ENCODE peak calls at places on chromosomes 5 and 9, in eight cellular contexts. One of them, this sample, is unnamed. For H3K4me1 and H3K27me3, the result is how much of the 10 kb centered on the place peaks cover.

GRCh38 chr5:81417052-81417451 is 23.1 kb upstream of the ACOT12 start:
- DNase-seq in breast epithelium: no peak
- DNase-seq in neural progenitor cell: no peak
- DNase-seq in mammary epithelial cell: no peak
- DNase-seq in spleen: no peak
- DNase-seq in CD8-positive, alpha-beta memory T cell: no peak
- DNase-seq in fibroblast of lung: peak
- DNase-seq in IMR-90: no peak
- DNase-seq in this sample: no peak

GRCh38 chr9:9003184-9003583 is 1203.6 kb upstream of the DMAC1 start:
- DNase-seq in breast epithelium: no peak
- DNase-seq in neural progenitor cell: peak
- DNase-seq in mammary epithelial cell: no peak
- DNase-seq in spleen: no peak
- DNase-seq in CD8-positive, alpha-beta memory T cell: no peak
- DNase-seq in fibroblast of lung: peak
- DNase-seq in IMR-90: no peak
- DNase-seq in this sample: no peak

GRCh38 chr5:169581580-169582227 is 1.9 kb upstream of the SPDL1 start:
- DNase-seq in breast epithelium: no peak
- DNase-seq in neural progenitor cell: peak
- DNase-seq in mammary epithelial cell: peak
- DNase-seq in spleen: no peak
- DNase-seq in CD8-positive, alpha-beta memory T cell: peak
- DNase-seq in fibroblast of lung: peak
- DNase-seq in IMR-90: peak
- DNase-seq in this sample: no peak

GRCh38 chr5:2095011-2095410 is 212.3 kb upstream of the IRX4 start:
- DNase-seq in breast epithelium: no peak
- DNase-seq in neural progenitor cell: no peak
- DNase-seq in mammary epithelial cell: no peak
- DNase-seq in spleen: no peak
- DNase-seq in CD8-positive, alpha-beta memory T cell: no peak
- DNase-seq in fibroblast of lung: no peak
- DNase-seq in IMR-90: no peak
- DNase-seq in this sample: no peak

GRCh38 chr5:11912-12311 is 80.1 kb upstream of the PLEKHG4B start:
- DNase-seq in breast epithelium: no peak
- DNase-seq in neural progenitor cell: no peak
- DNase-seq in mammary epithelial cell: no peak
- DNase-seq in spleen: no peak
- DNase-seq in CD8-positive, alpha-beta memory T cell: no peak
- DNase-seq in fibroblast of lung: peak
- DNase-seq in IMR-90: no peak
- DNase-seq in this sample: no peak

GRCh38 chr9:109705515-109705914 is 74.5 kb upstream of the PALM2AKAP2 start:
- DNase-seq in breast epithelium: no peak
- DNase-seq in neural progenitor cell: peak
- DNase-seq in mammary epithelial cell: peak
- DNase-seq in spleen: no peak
- DNase-seq in CD8-positive, alpha-beta memory T cell: no peak
- DNase-seq in fibroblast of lung: peak
- DNase-seq in IMR-90: peak
- DNase-seq in this sample: no peak

GRCh38 chr9:130208600-130209347 is 36.6 kb downstream of the NCS1 start:
- DNase-seq in breast epithelium: no peak
- DNase-seq in neural progenitor cell: no peak
- DNase-seq in mammary epithelial cell: no peak
- DNase-seq in spleen: no peak
- DNase-seq in CD8-positive, alpha-beta memory T cell: no peak
- DNase-seq in fibroblast of lung: no peak
- DNase-seq in IMR-90: no peak
- DNase-seq in this sample: no peak

GRCh38 chr9:114518120-114518519 is 12.8 kb upstream of the WHRN start:
- DNase-seq in breast epithelium: no peak
- DNase-seq in neural progenitor cell: no peak
- DNase-seq in mammary epithelial cell: no peak
- DNase-seq in spleen: no peak
- DNase-seq in CD8-positive, alpha-beta memory T cell: no peak
- DNase-seq in fibroblast of lung: no peak
- DNase-seq in IMR-90: no peak
- DNase-seq in this sample: no peak

GRCh38 chr5:760363-761205 is 23.9 kb downstream of the ZDHHC11B start:
- DNase-seq in breast epithelium: peak
- DNase-seq in neural progenitor cell: no peak
- DNase-seq in mammary epithelial cell: no peak
- DNase-seq in spleen: peak
- DNase-seq in CD8-positive, alpha-beta memory T cell: no peak
- DNase-seq in fibroblast of lung: no peak
- DNase-seq in IMR-90: no peak
- DNase-seq in this sample: peak

GRCh38 chr5:83540105-83540504 is 68.6 kb downstream of the VCAN start:
- DNase-seq in breast epithelium: no peak
- DNase-seq in neural progenitor cell: no peak
- DNase-seq in mammary epithelial cell: no peak
- DNase-seq in spleen: no peak
- DNase-seq in CD8-positive, alpha-beta memory T cell: no peak
- DNase-seq in fibroblast of lung: no peak
- DNase-seq in IMR-90: no peak
- DNase-seq in this sample: no peak

GRCh38 chr9:79623799-79624721 is 52.3 kb downstream of the TLE4 start:
- DNase-seq in breast epithelium: no peak
- DNase-seq in neural progenitor cell: no peak
- DNase-seq in mammary epithelial cell: peak
- DNase-seq in spleen: no peak
- DNase-seq in CD8-positive, alpha-beta memory T cell: peak
- DNase-seq in fibroblast of lung: no peak
- DNase-seq in IMR-90: no peak
- DNase-seq in this sample: peak

GRCh38 chr5:112142769-112143270 is 276.3 kb downstream of the EPB41L4A start:
- DNase-seq in breast epithelium: no peak
- DNase-seq in neural progenitor cell: no peak
- DNase-seq in mammary epithelial cell: peak
- DNase-seq in spleen: no peak
- DNase-seq in CD8-positive, alpha-beta memory T cell: no peak
- DNase-seq in fibroblast of lung: peak
- DNase-seq in IMR-90: peak
- DNase-seq in this sample: peak

GRCh38 chr5:65021527-65022226 is 252.9 kb downstream of the CWC27 start:
- DNase-seq in breast epithelium: no peak
- DNase-seq in neural progenitor cell: no peak
- DNase-seq in mammary epithelial cell: no peak
- DNase-seq in spleen: no peak
- DNase-seq in CD8-positive, alpha-beta memory T cell: peak
- DNase-seq in fibroblast of lung: no peak
- DNase-seq in IMR-90: no peak
- DNase-seq in this sample: no peak

GRCh38 chr9:117487555-117488175 is 72.8 kb upstream of the ASTN2 start:
- DNase-seq in breast epithelium: peak
- DNase-seq in neural progenitor cell: peak
- DNase-seq in mammary epithelial cell: peak
- DNase-seq in spleen: peak
- DNase-seq in CD8-positive, alpha-beta memory T cell: no peak
- DNase-seq in fibroblast of lung: peak
- DNase-seq in IMR-90: peak
- DNase-seq in this sample: peak

GRCh38 chr5:87340716-87341115 is 72.0 kb downstream of the CCNH start:
- DNase-seq in breast epithelium: no peak
- DNase-seq in neural progenitor cell: no peak
- DNase-seq in mammary epithelial cell: no peak
- DNase-seq in spleen: no peak
- DNase-seq in CD8-positive, alpha-beta memory T cell: peak
- DNase-seq in fibroblast of lung: no peak
- DNase-seq in IMR-90: no peak
- DNase-seq in this sample: no peak

GRCh38 chr5:126961702-126962101 is 68.7 kb downstream of the MARCHF3 start:
- DNase-seq in breast epithelium: no peak
- DNase-seq in neural progenitor cell: no peak
- DNase-seq in mammary epithelial cell: peak
- DNase-seq in spleen: no peak
- DNase-seq in CD8-positive, alpha-beta memory T cell: no peak
- DNase-seq in fibroblast of lung: no peak
- DNase-seq in IMR-90: peak
- DNase-seq in this sample: no peak

GRCh38 chr5:171388816-171389168 is 1.1 kb downstream of the NPM1 start:
- DNase-seq in breast epithelium: no peak
- DNase-seq in neural progenitor cell: peak
- DNase-seq in mammary epithelial cell: no peak
- DNase-seq in spleen: peak
- DNase-seq in CD8-positive, alpha-beta memory T cell: no peak
- DNase-seq in fibroblast of lung: peak
- DNase-seq in IMR-90: no peak
- DNase-seq in this sample: no peak

GRCh38 chr9:109469646-109470358 is 28.3 kb downstream of the PTPN3 start:
- DNase-seq in breast epithelium: peak
- DNase-seq in neural progenitor cell: peak
- DNase-seq in mammary epithelial cell: peak
- DNase-seq in spleen: no peak
- DNase-seq in CD8-positive, alpha-beta memory T cell: no peak
- DNase-seq in fibroblast of lung: peak
- DNase-seq in IMR-90: peak
- DNase-seq in this sample: peak

GRCh38 chr5:180082633-180083420 is 11.3 kb upstream of the RNF130 start:
- DNase-seq in breast epithelium: no peak
- DNase-seq in neural progenitor cell: peak
- DNase-seq in mammary epithelial cell: no peak
- DNase-seq in spleen: no peak
- DNase-seq in CD8-positive, alpha-beta memory T cell: no peak
- DNase-seq in fibroblast of lung: no peak
- DNase-seq in IMR-90: no peak
- DNase-seq in this sample: no peak

GRCh38 chr5:159725475-159725874 is 190.8 kb upstream of the ADRA1B start:
- DNase-seq in breast epithelium: no peak
- DNase-seq in neural progenitor cell: no peak
- DNase-seq in mammary epithelial cell: no peak
- DNase-seq in spleen: no peak
- DNase-seq in CD8-positive, alpha-beta memory T cell: no peak
- DNase-seq in fibroblast of lung: no peak
- DNase-seq in IMR-90: no peak
- DNase-seq in this sample: no peak

GRCh38 chr5:127298623-127299022 is 8.0 kb downstream of the MEGF10 start:
- DNase-seq in breast epithelium: no peak
- DNase-seq in neural progenitor cell: peak
- DNase-seq in mammary epithelial cell: no peak
- DNase-seq in spleen: no peak
- DNase-seq in CD8-positive, alpha-beta memory T cell: no peak
- DNase-seq in fibroblast of lung: no peak
- DNase-seq in IMR-90: no peak
- DNase-seq in this sample: no peak

GRCh38 chr5:72392326-72392733 is 72.2 kb downstream of the PTCD2 start:
- DNase-seq in breast epithelium: no peak
- DNase-seq in neural progenitor cell: no peak
- DNase-seq in mammary epithelial cell: peak
- DNase-seq in spleen: no peak
- DNase-seq in CD8-positive, alpha-beta memory T cell: no peak
- DNase-seq in fibroblast of lung: peak
- DNase-seq in IMR-90: peak
- DNase-seq in this sample: no peak

GRCh38 chr5:72386639-72387038 is 66.5 kb downstream of the PTCD2 start:
- DNase-seq in breast epithelium: no peak
- DNase-seq in neural progenitor cell: no peak
- DNase-seq in mammary epithelial cell: no peak
- DNase-seq in spleen: no peak
- DNase-seq in CD8-positive, alpha-beta memory T cell: no peak
- DNase-seq in fibroblast of lung: no peak
- DNase-seq in IMR-90: no peak
- DNase-seq in this sample: no peak

GRCh38 chr5:72390836-72391235 is 70.7 kb downstream of the PTCD2 start:
- DNase-seq in breast epithelium: no peak
- DNase-seq in neural progenitor cell: no peak
- DNase-seq in mammary epithelial cell: no peak
- DNase-seq in spleen: no peak
- DNase-seq in CD8-positive, alpha-beta memory T cell: no peak
- DNase-seq in fibroblast of lung: no peak
- DNase-seq in IMR-90: no peak
- DNase-seq in this sample: no peak

GRCh38 chr5:72388652-72389051 is 68.5 kb downstream of the PTCD2 start:
- DNase-seq in breast epithelium: peak
- DNase-seq in neural progenitor cell: no peak
- DNase-seq in mammary epithelial cell: peak
- DNase-seq in spleen: no peak
- DNase-seq in CD8-positive, alpha-beta memory T cell: no peak
- DNase-seq in fibroblast of lung: peak
- DNase-seq in IMR-90: no peak
- DNase-seq in this sample: no peak

DNA sequence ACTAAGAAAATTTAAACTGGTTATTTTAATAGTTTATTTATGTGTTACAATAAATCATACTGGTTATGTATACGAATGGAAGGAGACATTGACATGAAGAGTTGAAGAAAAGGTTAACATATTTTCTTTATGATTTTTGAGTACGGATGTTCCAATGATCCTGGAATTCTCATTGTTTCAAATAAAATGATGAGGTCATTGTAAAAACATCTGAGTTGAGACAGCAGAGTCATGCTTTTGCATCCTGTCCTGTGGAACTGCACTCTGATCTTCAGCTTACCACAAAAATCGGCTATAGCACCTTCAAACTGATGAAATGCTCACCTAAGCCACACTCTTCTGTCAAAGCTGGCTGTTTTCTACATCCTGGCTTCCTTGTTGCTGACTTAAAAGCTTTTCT is 67.8 kb downstream of the PTCD2 start:
- DNase-seq in breast epithelium: no peak
- DNase-seq in neural progenitor cell: no peak
- DNase-seq in mammary epithelial cell: peak
- DNase-seq in spleen: no peak
- DNase-seq in CD8-positive, alpha-beta memory T cell: no peak
- DNase-seq in fibroblast of lung: peak
- DNase-seq in IMR-90: peak
- DNase-seq in this sample: no peak
- H3K4me1 ChIP-seq in breast epithelium: under half
- H3K4me1 ChIP-seq in neural progenitor cell: under half
- H3K4me1 ChIP-seq in mammary epithelial cell: half or more
- H3K4me1 ChIP-seq in spleen: under half
- H3K4me1 ChIP-seq in CD8-positive, alpha-beta memory T cell: under half
- H3K4me1 ChIP-seq in fibroblast of lung: under half
- H3K4me1 ChIP-seq in IMR-90: under half
- H3K4me1 ChIP-seq in this sample: under half

GRCh38 chr5:135511858-135512257 is 23.9 kb downstream of the NEUROG1 start:
- DNase-seq in breast epithelium: no peak
- DNase-seq in neural progenitor cell: no peak
- DNase-seq in mammary epithelial cell: no peak
- DNase-seq in spleen: no peak
- DNase-seq in CD8-positive, alpha-beta memory T cell: no peak
- DNase-seq in fibroblast of lung: no peak
- DNase-seq in IMR-90: no peak
- DNase-seq in this sample: no peak
- H3K27me3 ChIP-seq in breast epithelium: under half
- H3K27me3 ChIP-seq in neural progenitor cell: half or more
- H3K27me3 ChIP-seq in mammary epithelial cell: under half
- H3K27me3 ChIP-seq in spleen: under half
- H3K27me3 ChIP-seq in CD8-positive, alpha-beta memory T cell: under half
- H3K27me3 ChIP-seq in fibroblast of lung: under half
- H3K27me3 ChIP-seq in IMR-90: under half
- H3K27me3 ChIP-seq in this sample: under half

GRCh38 chr9:135993409-135993742 is 32.2 kb upstream of the UBAC1 start:
- DNase-seq in breast epithelium: no peak
- DNase-seq in neural progenitor cell: no peak
- DNase-seq in mammary epithelial cell: no peak
- DNase-seq in spleen: no peak
- DNase-seq in CD8-positive, alpha-beta memory T cell: no peak
- DNase-seq in fibroblast of lung: no peak
- DNase-seq in IMR-90: no peak
- DNase-seq in this sample: no peak
- H3K4me1 ChIP-seq in breast epithelium: under half
- H3K4me1 ChIP-seq in neural progenitor cell: under half
- H3K4me1 ChIP-seq in mammary epithelial cell: under half
- H3K4me1 ChIP-seq in spleen: under half
- H3K4me1 ChIP-seq in CD8-positive, alpha-beta memory T cell: under half
- H3K4me1 ChIP-seq in fibroblast of lung: under half
- H3K4me1 ChIP-seq in IMR-90: under half
- H3K4me1 ChIP-seq in this sample: half or more

GRCh38 chr5:93079046-93079445 is 502.0 kb downstream of the NR2F1-AS1 start:
- DNase-seq in breast epithelium: no peak
- DNase-seq in neural progenitor cell: no peak
- DNase-seq in mammary epithelial cell: no peak
- DNase-seq in spleen: no peak
- DNase-seq in CD8-positive, alpha-beta memory T cell: no peak
- DNase-seq in fibroblast of lung: no peak
- DNase-seq in IMR-90: no peak
- DNase-seq in this sample: no peak
- H3K27me3 ChIP-seq in breast epithelium: under half
- H3K27me3 ChIP-seq in neural progenitor cell: under half
- H3K27me3 ChIP-seq in mammary epithelial cell: under half
- H3K27me3 ChIP-seq in spleen: under half
- H3K27me3 ChIP-seq in CD8-positive, alpha-beta memory T cell: under half
- H3K27me3 ChIP-seq in fibroblast of lung: under half
- H3K27me3 ChIP-seq in IMR-90: under half
- H3K27me3 ChIP-seq in this sample: under half

This sample was measured in upper lobe of right lung.